ENCODE peak calls at places on chromosomes 6 and 20, in ten cellular contexts. R, C, O, Y, U, N, T, D, I and A are unnamed samples.

GRCh38 chr6:117496383-117496990 is 14.0 kb downstream of the DCBLD1 start:
- DNase-seq in Y (no peak), O (no peak), U (no peak), D (peak; percentile 78), R (no peak), C (no peak), I (no peak), N (no peak), T (peak; percentile 59), A (peak; percentile 16)

GRCh38 chr6:105370316-105370715 is 32.6 kb downstream of the PREP start:
- DNase-seq in Y (no peak), I (no peak), O (no peak), T (peak; percentile 9), R (no peak), C (no peak), N (no peak), D (no peak), U (no peak), A (no peak)

GRCh38 chr6:13629459-13630116 is 14.5 kb downstream of the NOL7 start:
- DNase-seq in O (no peak), C (no peak), R (no peak), Y (no peak), T (no peak), U (no peak), I (no peak), N (no peak), D (peak; percentile 9), A (no peak)

GRCh38 chr20:64233725-64234124 is 21.8 kb upstream of the PCMTD2 start:
- DNase-seq in O (no peak), Y (peak; percentile 47), I (peak; percentile 77), T (no peak), C (no peak), U (peak; percentile 51), D (no peak), N (no peak), R (no peak), A (no peak)

GRCh38 chr20:33685328-33686007 is 717 bp downstream of the E2F1 start:
- DNase-seq in I (no peak), C (no peak), O (no peak), D (no peak), R (no peak), N (peak; percentile 62), T (no peak), U (no peak), Y (no peak), A (peak; percentile 91)

GRCh38 chr20:15188415-15188814 is 851.0 kb upstream of the FLRT3 start:
- DNase-seq in N (no peak), T (no peak), Y (no peak), U (no peak), C (no peak), R (no peak), O (no peak), D (no peak), I (no peak), A (no peak)

GRCh38 chr20:6515261-6515660 is 252.2 kb upstream of the BMP2 start:
- DNase-seq in U (no peak), Y (no peak), C (no peak), D (no peak), T (no peak), O (no peak), R (no peak), N (peak; percentile 1), I (no peak), A (no peak)

GRCh38 chr6:118580585-118581419 is 32.7 kb downstream of the PLN start:
- DNase-seq in D (peak; percentile 95), N (peak; percentile 80), R (no peak), U (no peak), I (no peak), Y (no peak), O (peak; percentile 41), C (peak; percentile 13), T (peak; percentile 90), A (peak; percentile 25)

GRCh38 chr6:127031511-127031910 is 87.0 kb upstream of the RSPO3 start:
- DNase-seq in O (no peak), D (no peak), R (no peak), U (no peak), T (no peak), Y (no peak), I (no peak), C (no peak), N (no peak), A (no peak)

GRCh38 chr6:80272988-80273387 is 166.5 kb downstream of the BCKDHB start:
- DNase-seq in D (no peak), N (no peak), O (no peak), R (no peak), C (no peak), I (no peak), U (no peak), Y (no peak), T (no peak), A (no peak)

GRCh38 chr20:50376888-50377459 is 133.2 kb upstream of the PTPN1 start:
- DNase-seq in Y (no peak), I (no peak), N (no peak), C (no peak), D (no peak), O (no peak), R (no peak), U (no peak), T (no peak), A (no peak)

GRCh38 chr6:143536866-143537691 is 25.6 kb upstream of the FUCA2 start:
- DNase-seq in T (peak; percentile 46), N (peak; percentile 67), O (peak; percentile 47), Y (peak; percentile 82), D (peak; percentile 50), U (peak; percentile 86), C (peak; percentile 14), R (no peak), I (peak; percentile 60), A (peak; percentile 70)
- TF ChIP-seq CTCF in T (peak; percentile 69), N (peak; percentile 48), O (no peak), Y (peak; percentile 56), D (peak; percentile 68), U (peak; percentile 57), C (peak; percentile 23), R (no peak), I (peak; percentile 59), A (peak; percentile 46)

DNA sequence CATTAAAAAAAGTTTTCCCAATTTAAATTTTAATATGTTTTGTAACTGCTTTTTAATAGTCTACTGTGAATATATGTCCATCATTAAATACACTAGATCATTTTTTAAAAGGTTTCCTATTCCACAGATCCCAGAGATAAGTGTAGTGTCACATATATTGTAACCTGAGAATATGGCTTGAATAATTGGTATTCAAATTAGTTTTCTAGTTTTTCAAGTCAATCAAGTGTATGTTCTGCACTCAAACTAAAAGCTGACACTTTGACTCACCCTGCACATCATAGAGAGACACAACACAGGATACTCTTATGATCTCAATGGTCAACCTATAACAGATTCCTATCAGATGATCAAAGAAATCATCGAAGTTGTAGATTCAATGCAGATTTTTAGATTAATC is 49.1 kb downstream of the ZHX3 start:
- DNase-seq in O (no peak), T (no peak), N (no peak), Y (no peak), D (no peak), C (no peak), I (no peak), R (no peak), U (no peak), A (no peak)
- H3K4me3 ChIP-seq in O (no peak overlapping the region), T (no peak overlapping the region), N (no peak overlapping the region), Y (no peak overlapping the region), D (no peak overlapping the region), C (no peak overlapping the region), I (no peak overlapping the region), R (no peak overlapping the region), U (no peak overlapping the region), A (no peak overlapping the region)

DNA sequence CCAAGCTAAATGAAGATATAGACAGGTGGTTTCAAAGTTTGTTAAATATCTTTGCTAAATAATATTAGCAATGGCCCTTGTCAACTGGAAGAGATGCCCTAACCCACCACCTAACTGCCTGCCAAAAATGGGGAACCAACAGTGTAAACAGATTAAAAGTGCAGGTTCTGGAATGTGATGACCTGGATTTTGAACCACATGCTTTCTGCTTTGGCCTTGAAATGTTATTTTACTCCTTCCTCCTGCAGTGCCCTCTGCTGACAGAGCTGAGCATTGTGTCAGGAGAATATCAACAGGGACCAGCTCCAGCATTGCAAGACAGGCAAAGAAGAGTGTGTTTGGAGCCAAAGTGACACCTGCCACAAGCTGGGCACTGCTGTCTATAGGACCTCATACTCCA is 226.6 kb downstream of the MYLK4 start:
- DNase-seq in D (peak; percentile 29), T (no peak), N (peak; percentile 12), Y (no peak), R (no peak), C (no peak), O (no peak), U (no peak), I (no peak), A (peak; percentile 21)
- TF ChIP-seq CTCF in D (peak; percentile 29), T (peak; percentile 23), N (peak; percentile 44), Y (no peak), R (no peak), C (no peak), O (no peak), U (peak; percentile 10), I (no peak), A (peak; percentile 32)

GRCh38 chr6:7110092-7110792 is 2.5 kb downstream of the RREB1 start:
- DNase-seq in R (no peak), T (no peak), U (no peak), D (no peak), O (no peak), C (no peak), N (no peak), I (no peak), Y (no peak), A (peak; percentile 46)
- H3K4me3 ChIP-seq in R (peak overlapping the region; percentile 78), T (peak overlapping the region; percentile 98), U (peak overlapping the region; percentile 97), D (peak overlapping the region; percentile 93), O (peak overlapping the region; percentile 90), C (peak overlapping the region; percentile 84), N (peak overlapping the region; percentile 78), I (peak overlapping the region; percentile 93), Y (peak overlapping the region; percentile 99), A (peak overlapping the region; percentile 99)

GRCh38 chr20:59402697-59403096 is 102.3 kb downstream of the EDN3 start:
- DNase-seq in C (no peak), T (no peak), I (no peak), R (no peak), Y (no peak), O (no peak), D (no peak), U (no peak), N (no peak), A (no peak)
- TF ChIP-seq CTCF in C (peak; percentile 36), T (no peak), I (no peak), R (no peak), Y (no peak), O (no peak), D (no peak), U (no peak), N (no peak), A (no peak)